ENCODE peak calls at places on chromosomes 1 and 21, in five cellular contexts. N is sigmoid colon, P is left ventricle myocardium inferior, C is astrocyte of the spinal cord, A is fibroblast of lung. V is an unnamed sample.

GRCh38 chr1:214102907-214103306 is 115.1 kb downstream of the PROX1 start:
- DNase-seq in A (peak; percentile 92), C (peak; percentile 86), N (no peak), P (no peak), V (peak; percentile 95)

GRCh38 chr21:34669149-34669879 is 520 bp downstream of the CLIC6 start:
- DNase-seq in C (no peak), P (no peak), A (no peak), N (no peak), V (no peak)

GRCh38 chr1:186283374-186283773 is 91.7 kb downstream of the TPR start:
- DNase-seq in P (no peak), A (no peak), C (no peak), N (no peak), V (no peak)

GRCh38 chr1:169049258-169049936 is 57.1 kb upstream of the ATP1B1 start:
- DNase-seq in C (no peak), N (no peak), A (peak; percentile 6), P (no peak), V (no peak)

GRCh38 chr1:109399326-109399957 is 1.7 kb upstream of the SORT1 start:
- DNase-seq in A (peak; percentile 50), N (no peak), P (no peak), C (peak; percentile 74), V (peak; percentile 74)

GRCh38 chr1:34164510-34165381 is at the start of gene CSMD2:
- DNase-seq in C (peak; percentile 67), P (peak; percentile 18), N (no peak), A (peak; percentile 79), V (no peak)

GRCh38 chr1:53959664-53960250 is 13.6 kb downstream of the LRRC42 start:
- DNase-seq in P (no peak), C (peak; percentile 22), A (no peak), N (no peak), V (no peak)

GRCh38 chr1:155695107-155695506 is 6.2 kb downstream of the DAP3 start:
- DNase-seq in P (no peak), C (no peak), A (no peak), N (no peak), V (peak; percentile 50)

GRCh38 chr21:44527983-44528633 is 11.9 kb downstream of the KRTAP10-1 start:
- DNase-seq in P (peak; percentile 6), N (peak; percentile 49), C (no peak), A (no peak), V (no peak)

DNA sequence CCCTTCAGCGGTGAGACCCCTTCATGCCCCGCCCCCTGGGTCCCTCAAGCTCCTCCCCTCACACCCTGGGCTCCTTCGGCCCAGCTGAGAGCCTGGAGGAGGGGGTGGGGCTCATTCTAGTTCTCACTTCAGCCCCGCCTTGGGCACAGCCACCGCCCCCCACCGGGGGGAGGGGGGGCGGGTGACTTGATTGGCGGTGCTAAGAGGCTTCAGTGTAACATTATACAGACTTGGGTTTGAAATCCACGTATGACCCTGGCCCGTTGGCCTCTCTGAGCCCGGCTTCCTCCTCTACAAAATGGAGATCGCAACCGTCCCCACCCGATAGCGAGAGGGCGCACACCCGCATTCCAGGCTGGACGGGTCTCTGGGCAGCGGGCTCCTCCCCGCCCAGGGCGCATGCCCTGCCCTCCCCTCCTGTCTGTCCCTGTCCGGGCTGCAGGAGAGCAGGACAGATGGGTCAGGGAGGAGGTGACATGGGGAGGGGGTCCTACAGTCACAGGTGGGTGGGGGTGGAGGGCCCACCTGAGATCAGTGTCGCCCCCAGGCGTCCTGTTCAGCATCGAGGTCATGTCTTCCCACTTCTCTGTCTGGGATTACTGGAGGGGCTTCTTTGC is 5.1 kb downstream of the CLCNKB start:
- DNase-seq in A (peak; percentile 46), N (peak; percentile 76), P (peak; percentile 51), C (peak; percentile 31), V (no peak)
- H3K4me3 ChIP-seq in A (no peak overlapping the region), N (peak overlapping the region; percentile 54), P (peak overlapping the region; percentile 61), C (peak overlapping the region; percentile 40), V (peak overlapping the region; percentile 50)

DNA sequence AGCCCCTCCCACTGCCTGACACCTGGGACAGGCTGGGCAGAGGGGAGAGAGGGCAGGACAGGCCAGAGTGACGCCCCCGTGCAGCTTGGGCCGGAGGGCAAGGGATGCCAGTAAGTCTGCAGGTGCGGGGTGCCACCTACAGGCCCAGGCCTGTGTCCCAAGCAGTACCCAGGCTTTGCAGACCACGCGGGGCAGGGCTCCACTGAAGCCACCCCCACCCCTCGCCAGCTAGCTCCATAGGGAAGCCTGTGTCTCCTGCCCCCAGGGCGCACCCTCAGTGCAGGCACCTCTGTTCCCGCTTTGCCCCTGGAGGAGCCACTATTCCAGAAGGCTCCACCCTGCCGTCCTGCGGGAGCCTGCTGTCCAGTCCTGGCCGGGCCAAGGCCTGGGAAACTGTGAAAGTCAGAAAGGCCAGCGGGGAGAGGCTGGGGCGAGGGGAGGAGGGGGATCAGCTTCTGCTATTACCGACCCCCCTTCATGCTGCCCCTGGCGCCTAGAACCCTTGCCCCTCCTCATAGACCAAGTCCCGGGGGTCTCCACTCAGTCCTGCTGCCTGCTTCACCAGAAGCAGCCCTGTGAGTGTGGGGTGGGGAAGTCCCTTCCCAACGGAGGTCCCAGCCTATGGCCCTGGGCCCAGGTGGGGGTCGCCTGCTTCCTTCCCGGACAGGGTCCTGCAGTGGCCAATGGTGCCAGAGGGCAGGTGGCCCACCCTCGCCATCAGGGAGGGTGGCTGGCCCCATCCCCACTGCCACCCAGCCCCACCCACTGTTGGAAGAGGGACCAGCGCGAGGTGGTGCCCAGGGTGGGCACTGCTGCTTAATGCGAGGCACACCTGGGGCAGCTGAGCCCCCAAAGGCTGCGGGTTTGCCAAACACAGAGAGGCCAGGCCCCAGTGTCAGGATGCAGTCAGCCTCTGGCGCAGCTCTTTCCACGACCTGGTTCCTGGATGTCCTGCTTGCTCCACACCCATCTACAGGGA is 54.4 kb downstream of the KCNAB2 start:
- DNase-seq in N (peak; percentile 57), P (peak; percentile 20), A (no peak), C (no peak), V (no peak)
- TF ChIP-seq CTCF in N (no peak), P (peak; percentile 28), A (no peak), C (peak; percentile 15), V (peak; percentile 33)

DNA sequence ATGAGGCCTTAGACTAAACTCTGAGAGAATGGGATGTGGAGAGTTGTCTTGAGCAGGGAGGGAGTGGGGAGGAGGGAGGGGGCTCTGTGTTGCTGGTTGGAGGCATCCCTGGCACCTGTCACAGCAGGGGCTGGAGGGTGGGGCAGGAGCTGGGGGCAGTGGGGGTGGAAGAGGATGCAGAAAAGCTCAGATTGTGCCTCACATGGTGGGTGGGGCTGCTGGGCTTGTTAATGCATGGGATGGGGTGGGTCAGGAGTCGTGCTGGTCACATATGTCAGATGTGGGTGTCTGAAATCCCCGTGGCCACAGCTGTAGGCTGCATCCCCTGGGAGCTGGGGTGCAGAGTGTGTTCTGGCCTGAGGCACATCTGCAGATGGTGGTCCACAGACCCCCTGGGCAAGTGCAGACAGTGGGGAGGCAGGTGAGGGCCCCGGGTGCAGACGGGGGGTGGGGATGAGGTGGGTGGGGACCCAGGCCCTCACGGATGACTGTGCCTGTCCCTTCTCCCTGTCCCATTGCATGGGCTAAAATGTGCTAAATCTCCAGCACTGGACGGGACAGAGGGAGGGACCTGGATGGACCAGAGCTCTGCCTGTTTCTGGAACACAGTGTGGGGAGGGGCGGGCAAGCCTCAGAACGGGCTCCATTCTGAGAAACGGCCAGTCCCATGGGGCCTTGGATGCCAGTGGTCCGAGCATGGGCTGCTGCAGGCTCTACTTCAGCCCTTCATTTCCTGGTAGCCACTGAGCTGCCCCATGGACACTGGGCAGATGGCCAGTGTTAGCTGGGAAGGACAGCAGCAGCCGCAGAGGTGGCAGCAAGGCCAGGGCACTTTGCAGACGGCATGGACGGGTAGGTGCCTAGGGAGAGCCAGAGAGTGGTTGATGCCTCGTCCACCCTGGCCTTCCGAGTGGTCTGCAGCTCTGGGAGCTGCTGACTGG is 88.1 kb upstream of the COL6A1 start:
- DNase-seq in A (no peak), N (no peak), P (no peak), C (no peak), V (no peak)
- H3K4me3 ChIP-seq in A (no peak overlapping the region), N (no peak overlapping the region), P (no peak overlapping the region), C (no peak overlapping the region), V (no peak overlapping the region)

GRCh38 chr1:87328121-87329050 is at the start of gene LMO4:
- DNase-seq in N (peak; percentile 99), P (peak; percentile 97), C (peak; percentile 99), A (peak; percentile 99), V (peak; percentile 95)
- TF ChIP-seq CTCF in N (no peak), P (no peak), C (no peak), A (no peak), V (no peak)

GRCh38 chr1:161305872-161306519 is 3.8 kb downstream of the MPZ start:
- DNase-seq in P (peak; percentile 74), C (peak; percentile 43), N (peak; percentile 90), A (peak; percentile 47), V (no peak)
- H3K4me3 ChIP-seq in P (peak overlapping the region; percentile 85), C (peak overlapping the region; percentile 72), N (peak overlapping the region; percentile 65), A (peak overlapping the region; percentile 34), V (peak overlapping the region; percentile 75)